ENCODE peak calls at places on chromosomes 3 and 15, in seven cellular contexts. Y is K562, E is PC-3, I is HepG2, G is HCT116, M is PC-9, C is fibroblast of lung. K is an unnamed sample.

GRCh38 chr3:355622-356021 is 159.1 kb downstream of the CHL1 start:
- DNase-seq in E (peak), G (no peak), Y (no peak), M (no peak), I (no peak), C (peak), K (no peak)

GRCh38 chr3:187594272-187594671 is 75.9 kb downstream of the SST start:
- DNase-seq in Y (no peak), M (no peak), I (no peak), G (no peak), E (no peak), C (no peak), K (no peak)

GRCh38 chr15:68427961-68428360 is 4.0 kb downstream of the ITGA11 start:
- DNase-seq in M (no peak), C (no peak), E (no peak), Y (no peak), I (no peak), G (no peak), K (no peak)

GRCh38 chr3:184503647-184504046 is 57.9 kb upstream of the EPHB3 start:
- DNase-seq in G (no peak), I (no peak), M (no peak), E (no peak), Y (no peak), C (no peak), K (no peak)

GRCh38 chr15:79176151-79176550 is 85.6 kb upstream of the RASGRF1 start:
- DNase-seq in Y (no peak), M (no peak), I (no peak), C (no peak), G (no peak), E (no peak), K (no peak)

GRCh38 chr15:43974852-43975251 is 148.1 kb downstream of the WDR76 start:
- DNase-seq in E (no peak), G (no peak), C (peak), Y (no peak), M (peak), I (peak), K (no peak)

GRCh38 chr15:78302579-78302978 is 3.2 kb upstream of the SKIC8 start:
- DNase-seq in E (peak), M (peak), G (no peak), Y (no peak), I (no peak), C (peak), K (no peak)

GRCh38 chr3:4830586-4830914 is 148.7 kb upstream of the BHLHE40 start:
- DNase-seq in G (no peak), Y (no peak), C (no peak), I (no peak), M (no peak), E (no peak), K (peak)

GRCh38 chr3:152593242-152593641 is 241.7 kb upstream of the P2RY1 start:
- DNase-seq in G (no peak), C (no peak), E (no peak), Y (no peak), I (no peak), M (no peak), K (no peak)

GRCh38 chr15:52227456-52227855 is 36.3 kb upstream of the GNB5 start:
- DNase-seq in G (peak), M (peak), C (peak), I (peak), Y (peak), E (peak), K (peak)

GRCh38 chr15:47288794-47289193 is 428.5 kb upstream of the SEMA6D start:
- DNase-seq in E (no peak), I (no peak), C (no peak), G (no peak), M (no peak), Y (no peak), K (no peak)

GRCh38 chr3:50248387-50248786 is 12.4 kb downstream of the GNAI2 start:
- DNase-seq in M (peak), Y (no peak), G (no peak), C (peak), I (no peak), E (peak), K (no peak)

GRCh38 chr15:99474041-99474906 is 91.5 kb upstream of the MEF2A start:
- DNase-seq in C (no peak), G (no peak), I (no peak), M (no peak), E (no peak), Y (no peak), K (no peak)

GRCh38 chr3:171183042-171183441 is 156.5 kb upstream of the SLC2A2 start:
- DNase-seq in E (peak), C (peak), M (no peak), G (no peak), Y (peak), I (peak), K (no peak)

GRCh38 chr3:182606905-182607504 is 186.3 kb upstream of the ATP11B start:
- DNase-seq in C (no peak), M (no peak), G (no peak), I (no peak), Y (no peak), E (no peak), K (no peak)

DNA sequence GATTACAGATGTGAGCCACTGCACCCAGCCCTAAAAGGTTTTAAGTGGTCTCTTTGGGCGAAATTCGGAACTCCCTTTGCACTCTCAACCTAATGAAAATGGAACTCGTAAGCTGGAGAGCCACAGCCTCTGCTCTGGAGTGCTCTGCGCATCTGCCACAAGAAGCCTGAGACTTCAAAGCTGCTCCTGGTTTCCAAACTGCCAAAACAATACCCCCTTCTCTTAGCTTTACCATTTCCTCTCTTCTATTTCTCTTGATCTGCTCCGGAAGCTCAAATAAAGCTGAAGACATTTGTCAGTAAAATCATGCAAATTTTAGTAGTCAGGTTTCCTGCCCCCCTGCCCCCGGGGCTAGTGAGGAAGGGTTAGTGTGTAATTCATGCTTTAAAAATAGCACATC is 312.7 kb downstream of the MFSD1 start:
- DNase-seq in I (no peak), Y (no peak), C (no peak), G (no peak), E (no peak), M (no peak), K (peak)
- H3K4me3 ChIP-seq in I (no peak), Y (no peak), C (no peak), G (no peak), E (no peak), M (no peak), K (no peak)

GRCh38 chr3:12963869-12964712 is 109.1 kb downstream of the IQSEC1 start:
- DNase-seq in I (peak), Y (no peak), C (no peak), E (no peak), G (no peak), M (no peak), K (no peak)

GRCh38 chr3:12962292-12962691 is 110.9 kb downstream of the IQSEC1 start:
- DNase-seq in G (no peak), Y (no peak), E (no peak), C (peak), I (no peak), M (no peak), K (no peak)

GRCh38 chr3:12964713-12965612 is 108.3 kb downstream of the IQSEC1 start:
- DNase-seq in M (no peak), C (no peak), E (peak), Y (no peak), G (no peak), I (peak), K (no peak)

GRCh38 chr3:12961726-12962036 is 111.5 kb downstream of the IQSEC1 start:
- DNase-seq in C (no peak), E (no peak), M (no peak), I (no peak), G (no peak), Y (no peak), K (no peak)

GRCh38 chr3:12963184-12963868 is 109.9 kb downstream of the IQSEC1 start:
- DNase-seq in I (no peak), M (no peak), C (no peak), G (no peak), E (no peak), Y (no peak), K (no peak)
- TF ChIP-seq EZH2 in I (no peak), M (no peak), C (no peak), G (no peak), E (no peak), Y (no peak), K (no peak)

DNA sequence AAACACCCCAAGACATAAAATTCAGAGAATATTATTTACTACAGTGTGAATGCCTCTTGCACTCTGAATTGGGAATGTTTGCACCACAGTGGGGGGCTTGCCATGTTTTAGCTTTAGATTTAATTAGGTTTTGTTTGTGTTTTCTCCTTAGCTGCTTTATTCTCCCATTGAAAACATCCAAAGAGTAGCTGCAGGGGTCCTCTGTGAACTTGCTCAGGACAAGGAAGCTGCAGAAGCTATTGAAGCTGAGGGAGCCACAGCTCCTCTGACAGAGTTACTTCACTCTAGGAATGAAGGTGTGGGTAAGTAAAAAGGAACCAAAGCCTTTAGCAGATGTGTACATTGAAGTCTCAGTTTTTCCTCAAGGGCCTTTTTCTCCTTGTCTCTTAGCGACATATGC is 36.9 kb downstream of the CTNNB1 start:
- DNase-seq in C (no peak), E (no peak), M (no peak), I (no peak), Y (no peak), G (no peak), K (no peak)
- H3K4me3 ChIP-seq in C (no peak), E (no peak), M (no peak), I (no peak), Y (no peak), G (no peak), K (no peak)

GRCh38 chr3:138445654-138446053 is 11.2 kb downstream of the ESYT3 start:
- DNase-seq in I (no peak), E (no peak), Y (no peak), C (no peak), M (no peak), G (no peak), K (no peak)

GRCh38 chr3:138442433-138442832 is 8.0 kb downstream of the ESYT3 start:
- DNase-seq in M (no peak), E (peak), Y (peak), I (peak), G (peak), C (peak), K (no peak)

GRCh38 chr3:138441742-138442141 is 7.3 kb downstream of the ESYT3 start:
- DNase-seq in M (no peak), C (peak), E (peak), G (no peak), Y (peak), I (no peak), K (no peak)

GRCh38 chr3:138442996-138443395 is 8.6 kb downstream of the ESYT3 start:
- DNase-seq in Y (no peak), C (no peak), M (no peak), E (no peak), G (no peak), I (no peak), K (no peak)

GRCh38 chr3:138444104-138444503 is 9.7 kb downstream of the ESYT3 start:
- DNase-seq in I (no peak), Y (no peak), E (no peak), G (no peak), C (no peak), M (no peak), K (no peak)
- TF ChIP-seq EZH2 in I (no peak), Y (no peak), E (no peak), G (no peak), C (no peak), M (no peak), K (no peak)

K was measured in DND-41.